ENCODE peak calls at places on chromosomes 13 and 19, in five cellular contexts. V, A, F, B and X are unnamed samples.

GRCh38 chr19:48997972-48998371 is 4.3 kb downstream of the RUVBL2 start:
- DNase-seq in V (no peak), A (no peak), F (peak; percentile 79), B (peak; percentile 36), X (no peak)

GRCh38 chr13:44355643-44356042 is 18.0 kb upstream of the SERP2 start:
- DNase-seq in V (no peak), A (no peak), F (no peak), B (no peak), X (no peak)

GRCh38 chr13:36552334-36552733 is 120.0 kb downstream of the CCNA1 start:
- DNase-seq in V (no peak), A (no peak), F (no peak), B (no peak), X (no peak)

GRCh38 chr19:812049-812816 is 9.5 kb downstream of the PLPPR3 start:
- DNase-seq in V (no peak), A (no peak), F (no peak), B (no peak), X (no peak)

GRCh38 chr13:99331881-99332293 is 24.7 kb upstream of the GPR183 start:
- DNase-seq in V (no peak), A (no peak), F (no peak), B (no peak), X (no peak)

GRCh38 chr19:14165986-14166385 is 29.6 kb upstream of the ASF1B start:
- DNase-seq in V (no peak), A (no peak), F (no peak), B (no peak), X (no peak)

GRCh38 chr13:26664942-26665341 is 95.6 kb downstream of the GPR12 start:
- DNase-seq in V (no peak), A (no peak), F (no peak), B (no peak), X (no peak)

GRCh38 chr19:3270908-3271307 is 46.4 kb downstream of the CELF5 start:
- DNase-seq in V (peak; percentile 77), A (no peak), F (no peak), B (peak; percentile 39), X (peak; percentile 80)

GRCh38 chr19:33273881-33274662 is 28.3 kb downstream of the CEBPA start:
- DNase-seq in V (no peak), A (peak; percentile 67), F (no peak), B (no peak), X (no peak)

GRCh38 chr19:45464274-45464673 is 3.5 kb upstream of the FOSB start:
- DNase-seq in V (no peak), A (no peak), F (no peak), B (no peak), X (no peak)

GRCh38 chr13:73040968-73041580 is 17.7 kb upstream of the KLF5 start:
- DNase-seq in V (no peak), A (no peak), F (no peak), B (no peak), X (no peak)

GRCh38 chr13:28373803-28374202 is 121.1 kb downstream of the FLT1 start:
- DNase-seq in V (no peak), A (no peak), F (no peak), B (no peak), X (no peak)

GRCh38 chr13:36543671-36544070 is 111.4 kb downstream of the CCNA1 start:
- DNase-seq in V (no peak), A (no peak), F (peak; percentile 79), B (no peak), X (no peak)

GRCh38 chr13:51971520-51972426 is 39.5 kb downstream of the ATP7B start:
- DNase-seq in V (no peak), A (no peak), F (no peak), B (no peak), X (no peak)

GRCh38 chr19:55118401-55118991 is 1.1 kb upstream of the PPP1R12C start:
- DNase-seq in V (peak; percentile 59), A (peak; percentile 79), F (peak; percentile 37), B (no peak), X (no peak)

GRCh38 chr13:79435549-79435948 is 29.5 kb upstream of the RBM26 start:
- DNase-seq in V (no peak), A (no peak), F (no peak), B (no peak), X (no peak)

GRCh38 chr13:49113526-49114286 is 106.4 kb upstream of the MLNR start:
- DNase-seq in V (no peak), A (no peak), F (no peak), B (no peak), X (no peak)

GRCh38 chr13:74289861-74290260 is 155.7 kb upstream of the KLF12 start:
- DNase-seq in V (no peak), A (no peak), F (no peak), B (no peak), X (peak; percentile 26)

GRCh38 chr19:35899547-35900214 is 659 bp downstream of the NFKBID start:
- DNase-seq in V (peak; percentile 88), A (peak; percentile 90), F (peak; percentile 40), B (peak; percentile 84), X (peak; percentile 55)

GRCh38 chr13:98275711-98276171 is 98.7 kb upstream of the RNF113B start:
- DNase-seq in V (no peak), A (no peak), F (no peak), B (no peak), X (no peak)

GRCh38 chr19:43532571-43532961 is 422 bp upstream of the ZNF575 start:
- DNase-seq in V (no peak), A (peak; percentile 76), F (peak; percentile 71), B (no peak), X (peak; percentile 61)

GRCh38 chr19:49315111-49315510 is 9.9 kb downstream of the SLC6A16 start:
- DNase-seq in V (no peak), A (no peak), F (no peak), B (no peak), X (no peak)

GRCh38 chr13:110262082-110262436 is 44.9 kb downstream of the COL4A1 start:
- DNase-seq in V (no peak), A (no peak), F (no peak), B (no peak), X (no peak)

GRCh38 chr19:2578391-2578826 is 102.5 kb downstream of the GADD45B start:
- DNase-seq in V (no peak), A (peak; percentile 71), F (no peak), B (no peak), X (no peak)

GRCh38 chr13:111046590-111047141 is 68.4 kb upstream of the ARHGEF7 start:
- DNase-seq in V (no peak), A (peak; percentile 62), F (no peak), B (no peak), X (no peak)

GRCh38 chr13:90545070-90545840 is 802.2 kb upstream of the MIR17HG start:
- DNase-seq in V (no peak), A (no peak), F (peak; percentile 99), B (no peak), X (no peak)

GRCh38 chr13:90084684-90085290 is 1262.7 kb upstream of the MIR17HG start:
- DNase-seq in V (no peak), A (no peak), F (no peak), B (no peak), X (no peak)